ENCODE peak calls at places on chromosomes 12 and 14, in four cellular contexts. H is CD8-positive, alpha-beta T cell; Z is GM23248; S is left lung. V is an unnamed sample. For H3K4me1 and H3K36me3, the result is how much of the 10 kb centered on the place peaks cover.

GRCh38 chr12:8065991-8066594 is at the start of gene C3AR1:
- DNase-seq in S (no peak), H (peak), Z (peak), V (peak)

GRCh38 chr12:66861157-66861750 is 182.4 kb upstream of the GRIP1 start:
- DNase-seq in S (no peak), Z (peak), H (peak), V (peak)

GRCh38 chr14:23361320-23361719 is 3.7 kb downstream of the EFS start:
- DNase-seq in Z (peak), H (no peak), S (no peak), V (no peak)

GRCh38 chr12:120229583-120230325 is 28.8 kb upstream of the RPLP0 start:
- DNase-seq in Z (peak), H (no peak), S (peak), V (no peak)

GRCh38 chr14:91299483-91300115 is 55.1 kb upstream of the GPR68 start:
- DNase-seq in H (no peak), Z (no peak), S (no peak), V (no peak)

GRCh38 chr14:68047910-68048309 is 228.3 kb downstream of the RAD51B start:
- DNase-seq in S (no peak), H (no peak), Z (peak), V (no peak)

GRCh38 chr14:45946251-45946650 is 693.2 kb upstream of the MIS18BP1 start:
- DNase-seq in H (no peak), Z (no peak), S (no peak), V (no peak)

GRCh38 chr14:92962831-92963095 is 39.8 kb downstream of the CHGA start:
- DNase-seq in H (no peak), S (no peak), Z (no peak), V (no peak)

GRCh38 chr12:15171015-15171646 is 50.1 kb downstream of the RERG start:
- DNase-seq in Z (no peak), H (no peak), S (no peak), V (no peak)

GRCh38 chr12:98228619-98229538 is 286.5 kb upstream of the TMPO start:
- DNase-seq in S (no peak), H (no peak), Z (no peak), V (no peak)

GRCh38 chr12:28425531-28425930 is 235.3 kb downstream of the CCDC91 start:
- DNase-seq in S (no peak), H (no peak), Z (no peak), V (no peak)

GRCh38 chr14:73502017-73502619 is 11.4 kb downstream of the RIOX1 start:
- DNase-seq in S (no peak), Z (no peak), H (no peak), V (no peak)

GRCh38 chr12:55940065-55940732 is 9.2 kb downstream of the DGKA start:
- DNase-seq in Z (peak), S (peak), H (peak), V (peak)

GRCh38 chr12:66044731-66045130 is 85.8 kb downstream of the LLPH start:
- DNase-seq in S (no peak), H (no peak), Z (peak), V (peak)

GRCh38 chr12:108800591-108800990 is 56.8 kb downstream of the SSH1 start:
- DNase-seq in Z (peak), H (no peak), S (no peak), V (no peak)

GRCh38 chr14:52551696-52552062 is 626 bp downstream of the TXNDC16 start:
- DNase-seq in H (no peak), S (no peak), Z (peak), V (no peak)

GRCh38 chr12:2779281-2779680 is 15.5 kb upstream of the FKBP4 start:
- DNase-seq in H (no peak), Z (no peak), S (no peak), V (no peak)

GRCh38 chr12:79897617-79898016 is 37.3 kb downstream of the PPP1R12A start:
- DNase-seq in Z (peak), S (no peak), H (no peak), V (no peak)

GRCh38 chr14:104820669-104821228 is 19.8 kb downstream of the ZBTB42 start:
- DNase-seq in S (peak), H (no peak), Z (peak), V (peak)

GRCh38 chr12:67039995-67040860 is 228.9 kb upstream of the CAND1 start:
- DNase-seq in Z (no peak), H (no peak), S (no peak), V (no peak)

GRCh38 chr14:20607617-20608016 is 16.4 kb upstream of the RNASE12 start:
- DNase-seq in S (no peak), H (no peak), Z (no peak), V (no peak)

GRCh38 chr12:131831021-131831571 is 2.9 kb downstream of the MMP17 start:
- DNase-seq in Z (peak), H (no peak), S (peak), V (no peak)

GRCh38 chr12:131089526-131090253 is 136.0 kb downstream of the ADGRD1 start:
- DNase-seq in S (peak), Z (no peak), H (no peak), V (peak)

GRCh38 chr12:25151476-25151875 is 43.5 kb downstream of the DNAI7 start:
- DNase-seq in H (no peak), Z (peak), S (no peak), V (peak)

GRCh38 chr14:45048385-45048784 is 35.5 kb upstream of the PRPF39 start:
- DNase-seq in H (no peak), S (no peak), Z (no peak), V (no peak)

GRCh38 chr12:99170026-99170425 is 477.5 kb upstream of the GARIN6 start:
- DNase-seq in H (no peak), Z (no peak), S (no peak), V (no peak)

GRCh38 chr12:95118138-95118787 is 44.8 kb upstream of the NR2C1 start:
- DNase-seq in H (no peak), Z (peak), S (no peak), V (no peak)

GRCh38 chr14:41873379-41874034 is 266.8 kb downstream of the LRFN5 start:
- DNase-seq in Z (peak), H (no peak), S (no peak), V (no peak)

GRCh38 chr12:23810327-23810902 is 139.1 kb downstream of the SOX5 start:
- DNase-seq in H (no peak), S (no peak), Z (no peak), V (no peak)

GRCh38 chr14:101495284-101495683 is 66.0 kb upstream of the DIO3 start:
- DNase-seq in H (no peak), Z (no peak), S (no peak), V (no peak)

DNA sequence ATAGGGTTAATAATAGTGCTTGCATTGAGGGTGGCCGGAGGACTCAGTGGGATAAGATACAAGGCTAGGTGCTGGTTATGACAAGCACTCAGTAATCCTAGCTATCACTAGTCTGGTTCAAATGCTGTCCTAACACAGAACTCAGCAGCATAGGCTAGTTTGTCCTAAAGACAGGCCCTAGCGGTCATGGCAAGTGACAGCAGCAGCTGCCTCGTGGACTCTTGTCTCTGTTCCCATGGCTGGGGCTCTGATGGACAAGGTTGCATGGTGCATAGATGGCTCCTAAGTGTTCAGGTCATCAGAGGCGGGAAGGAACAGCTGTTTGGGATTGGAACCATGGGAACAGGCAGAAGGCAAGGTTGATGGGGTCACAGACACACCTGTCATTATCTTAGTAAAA is 42.4 kb upstream of the IGF1 start:
- DNase-seq in Z (no peak), H (no peak), S (no peak), V (no peak)
- H3K4me1 ChIP-seq in Z (under half), H (under half), S (under half), V (under half)

GRCh38 chr12:50185975-50186663 is 18.9 kb upstream of the CERS5 start:
- DNase-seq in S (no peak), Z (peak), H (no peak), V (no peak)
- H3K36me3 ChIP-seq in S (under half), Z (half or more), H (under half), V (under half)

DNA sequence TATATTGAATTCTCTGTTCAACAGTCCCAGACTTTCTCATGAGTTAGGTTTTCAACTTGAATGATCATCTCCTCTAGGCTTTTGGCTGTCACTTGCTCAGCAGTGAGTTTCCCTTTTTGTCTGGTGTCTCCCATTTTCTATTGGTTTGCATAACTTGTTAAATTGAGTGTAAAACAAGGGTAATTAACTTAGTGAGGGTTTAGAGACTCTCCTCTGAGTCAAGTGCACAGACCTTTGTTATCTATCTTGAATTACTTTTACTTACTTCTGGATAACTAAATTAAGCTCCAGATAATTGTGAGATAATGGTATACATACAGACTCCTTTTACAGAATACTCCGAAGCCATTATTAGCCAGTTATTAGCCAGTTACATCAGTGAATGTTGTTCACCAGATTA is 22.0 kb downstream of the MLXIP start:
- DNase-seq in S (no peak), H (no peak), Z (no peak), V (no peak)
- H3K4me1 ChIP-seq in S (under half), H (half or more), Z (under half), V (half or more)

GRCh38 chr12:113960030-113960429 is 6.1 kb downstream of the RBM19 start:
- DNase-seq in H (no peak), S (no peak), Z (no peak), V (no peak)
- H3K36me3 ChIP-seq in H (half or more), S (under half), Z (under half), V (half or more)

GRCh38 chr14:61716956-61717355 is 21.6 kb downstream of the HIF1A start:
- DNase-seq in S (no peak), Z (no peak), H (no peak), V (no peak)
- H3K4me1 ChIP-seq in S (under half), Z (half or more), H (half or more), V (half or more)

DNA sequence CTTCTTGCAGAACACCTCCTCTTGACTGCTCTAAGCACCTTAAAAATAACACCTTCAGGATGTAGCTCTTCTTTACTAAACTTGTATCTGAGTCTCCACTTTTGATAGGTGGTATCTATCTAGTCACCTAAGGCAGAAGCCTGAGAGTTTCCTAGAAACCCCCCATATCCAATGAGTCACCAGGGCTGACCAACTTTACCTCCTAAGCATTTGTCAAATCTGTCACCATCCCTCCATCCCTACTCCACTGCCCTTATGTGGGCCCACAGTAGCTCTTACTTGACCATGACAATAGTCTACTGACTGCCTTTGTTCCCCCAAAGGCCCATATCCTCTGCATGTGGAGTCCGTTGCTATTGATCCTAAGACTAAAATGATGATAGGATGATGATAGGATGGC is 15.9 kb downstream of the AVIL start:
- DNase-seq in S (no peak), H (no peak), Z (no peak), V (no peak)
- H3K36me3 ChIP-seq in S (under half), H (under half), Z (under half), V (under half)

DNA sequence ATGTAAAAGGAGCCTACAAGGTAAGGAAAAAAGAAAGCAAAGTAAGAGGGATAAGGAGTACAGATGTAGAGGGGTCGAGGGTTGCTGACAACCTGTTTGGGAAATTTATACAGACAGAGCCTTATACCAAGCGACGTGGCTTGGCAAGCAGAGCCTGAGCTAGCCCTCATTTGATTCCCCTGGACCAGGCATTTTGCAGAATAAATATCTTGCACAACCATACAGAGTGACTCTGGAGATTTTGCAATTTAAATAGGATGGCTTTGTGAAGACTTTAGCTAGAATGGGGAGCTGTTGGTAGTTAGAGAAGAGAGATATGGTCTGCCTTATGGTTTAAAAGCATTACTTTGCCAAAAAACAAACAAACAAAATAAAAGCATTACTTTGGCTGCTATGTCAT is 11.1 kb upstream of the ANO6 start:
- DNase-seq in Z (no peak), H (no peak), S (no peak), V (no peak)
- H3K4me1 ChIP-seq in Z (under half), H (under half), S (under half), V (under half)

GRCh38 chr12:32742133-32742532 is 13.6 kb downstream of the YARS2 start:
- DNase-seq in H (no peak), Z (no peak), S (no peak), V (no peak)
- H3K36me3 ChIP-seq in H (under half), Z (half or more), S (under half), V (half or more)